ENCODE peak calls at places on chromosomes 1 and 21, in four cellular contexts. E, H, U and K are unnamed samples. For H3K4me1, the result is how much of the 10 kb centered on the place peaks cover.

GRCh38 chr1:220880726-220881506 is 1.7 kb downstream of the HLX start:
- DNase-seq in E (peak), H (peak), U (peak), K (no peak)

GRCh38 chr21:29571949-29572348 is 273.2 kb downstream of the BACH1 start:
- DNase-seq in E (no peak), H (no peak), U (no peak), K (no peak)

GRCh38 chr1:184576822-184577790 is 177.6 kb downstream of the EDEM3 start:
- DNase-seq in E (no peak), H (no peak), U (peak), K (no peak)

GRCh38 chr1:43293896-43294760 is 6.7 kb upstream of the TIE1 start:
- DNase-seq in E (no peak), H (peak), U (no peak), K (no peak)

GRCh38 chr1:174417921-174418320 is 29.8 kb upstream of the GPR52 start:
- DNase-seq in E (no peak), H (no peak), U (no peak), K (no peak)

GRCh38 chr1:1244192-1244811 is 2.2 kb downstream of the C1QTNF12 start:
- DNase-seq in E (no peak), H (no peak), U (no peak), K (no peak)

GRCh38 chr21:46124926-46125845 is 27.3 kb downstream of the COL6A2 start:
- DNase-seq in E (peak), H (no peak), U (peak), K (no peak)

GRCh38 chr1:85585845-85586244 is 5.3 kb downstream of the CCN1 start:
- DNase-seq in E (no peak), H (peak), U (no peak), K (no peak)

GRCh38 chr1:29736582-29737188 is 500.4 kb downstream of the PTPRU start:
- DNase-seq in E (peak), H (peak), U (no peak), K (no peak)

GRCh38 chr1:226939439-226940028 is 560 bp upstream of the COQ8A start:
- DNase-seq in E (no peak), H (peak), U (peak), K (no peak)

GRCh38 chr1:208207388-208208131 is 36.6 kb downstream of the PLXNA2 start:
- DNase-seq in E (peak), H (no peak), U (no peak), K (no peak)

GRCh38 chr1:89688607-89689006 is 55.7 kb downstream of the LRRC8C start:
- DNase-seq in E (no peak), H (no peak), U (no peak), K (no peak)

GRCh38 chr1:16111771-16112557 is 38.5 kb upstream of the FAM131C start:
- DNase-seq in E (peak), H (no peak), U (peak), K (no peak)

GRCh38 chr1:205481629-205482071 is 22.8 kb upstream of the CDK18 start:
- DNase-seq in E (no peak), H (no peak), U (no peak), K (no peak)

GRCh38 chr1:222087207-222087920 is 345.5 kb upstream of the DUSP10 start:
- DNase-seq in E (no peak), H (no peak), U (no peak), K (no peak)

GRCh38 chr1:165228111-165228655 is 128.3 kb downstream of the LMX1A start:
- DNase-seq in E (peak), H (no peak), U (no peak), K (no peak)

GRCh38 chr1:145961425-145962156 is 2.8 kb downstream of the ANKRD34A start:
- DNase-seq in E (peak), H (peak), U (peak), K (no peak)
- H3K27ac ChIP-seq in E (no peak), H (no peak), U (peak), K (peak)

GRCh38 chr1:152741656-152742055 is 16.2 kb upstream of the KPRP start:
- DNase-seq in E (no peak), H (peak), U (no peak), K (no peak)
- H3K4me1 ChIP-seq in E (under half), H (under half), U (under half), K (under half)

GRCh38 chr1:117366281-117366981 is 818 bp upstream of the MAN1A2 start:
- DNase-seq in E (peak), H (peak), U (peak), K (no peak)

GRCh38 chr1:117366982-117367768 is at the start of gene MAN1A2:
- DNase-seq in E (peak), H (peak), U (peak), K (no peak)

GRCh38 chr1:117364240-117364639 is 3.0 kb upstream of the MAN1A2 start:
- DNase-seq in E (no peak), H (no peak), U (no peak), K (no peak)

GRCh38 chr1:117363591-117364048 is 3.6 kb upstream of the MAN1A2 start:
- DNase-seq in E (no peak), H (no peak), U (no peak), K (no peak)

GRCh38 chr1:117365350-117366280 is 1.6 kb upstream of the MAN1A2 start:
- DNase-seq in E (no peak), H (peak), U (no peak), K (no peak)
- H3K4me3 ChIP-seq in E (peak), H (peak), U (peak), K (peak)

GRCh38 chr1:172449012-172449584 is 5.2 kb upstream of the PIGC start:
- DNase-seq in E (no peak), H (peak), U (no peak), K (no peak)
- H3K27ac ChIP-seq in E (no peak), H (peak), U (no peak), K (no peak)

DNA sequence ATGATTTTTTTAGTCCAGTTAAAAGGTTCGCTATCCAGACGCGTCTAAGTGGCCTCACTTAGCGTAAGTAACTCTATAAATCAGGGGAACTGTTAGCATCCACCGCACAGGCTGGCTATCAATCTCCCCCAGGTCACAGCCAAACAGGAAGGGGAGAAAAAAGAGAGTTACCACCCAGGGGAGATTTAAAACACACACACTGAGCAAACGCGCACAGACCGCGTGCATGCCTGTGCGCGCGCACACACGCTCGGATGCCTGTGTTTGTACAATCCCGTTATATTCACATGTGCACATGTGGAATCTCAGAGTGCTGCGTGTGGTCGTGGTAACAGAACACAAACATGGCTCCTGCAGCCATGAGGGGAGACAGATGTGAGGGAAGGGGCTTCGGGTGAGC is 125.4 kb downstream of the CASZ1 start:
- DNase-seq in E (no peak), H (no peak), U (no peak), K (no peak)
- H3K4me1 ChIP-seq in E (under half), H (under half), U (under half), K (under half)

DNA sequence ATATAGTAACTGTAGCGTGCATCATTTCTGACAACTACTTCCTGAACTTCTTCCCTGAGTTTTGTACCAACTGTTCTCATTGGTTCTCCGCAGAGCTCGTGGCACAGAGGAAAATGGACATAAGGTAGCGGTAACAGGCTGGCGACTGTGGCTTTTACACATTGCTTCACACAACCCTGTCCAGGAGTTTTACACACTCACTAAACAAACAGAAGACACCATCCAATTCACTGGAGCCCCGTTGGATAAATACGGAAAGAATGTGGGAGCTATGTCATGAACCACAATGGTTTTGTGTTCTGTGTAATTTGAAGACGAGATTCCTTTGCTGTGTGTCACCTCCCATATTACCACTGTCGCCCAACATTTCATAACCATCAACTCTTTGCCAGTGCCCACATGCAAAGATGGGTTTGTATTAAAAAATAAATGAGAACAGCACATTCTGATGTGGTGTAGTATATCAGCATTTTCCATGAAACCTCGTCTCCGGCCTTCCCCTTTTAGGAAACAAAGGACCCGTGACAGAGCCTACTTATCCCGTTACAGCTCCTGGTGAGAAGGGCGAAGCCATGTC is 47.3 kb upstream of the ENAH start:
- DNase-seq in E (no peak), H (peak), U (no peak), K (no peak)
- H3K4me3 ChIP-seq in E (no peak), H (peak), U (no peak), K (no peak)

DNA sequence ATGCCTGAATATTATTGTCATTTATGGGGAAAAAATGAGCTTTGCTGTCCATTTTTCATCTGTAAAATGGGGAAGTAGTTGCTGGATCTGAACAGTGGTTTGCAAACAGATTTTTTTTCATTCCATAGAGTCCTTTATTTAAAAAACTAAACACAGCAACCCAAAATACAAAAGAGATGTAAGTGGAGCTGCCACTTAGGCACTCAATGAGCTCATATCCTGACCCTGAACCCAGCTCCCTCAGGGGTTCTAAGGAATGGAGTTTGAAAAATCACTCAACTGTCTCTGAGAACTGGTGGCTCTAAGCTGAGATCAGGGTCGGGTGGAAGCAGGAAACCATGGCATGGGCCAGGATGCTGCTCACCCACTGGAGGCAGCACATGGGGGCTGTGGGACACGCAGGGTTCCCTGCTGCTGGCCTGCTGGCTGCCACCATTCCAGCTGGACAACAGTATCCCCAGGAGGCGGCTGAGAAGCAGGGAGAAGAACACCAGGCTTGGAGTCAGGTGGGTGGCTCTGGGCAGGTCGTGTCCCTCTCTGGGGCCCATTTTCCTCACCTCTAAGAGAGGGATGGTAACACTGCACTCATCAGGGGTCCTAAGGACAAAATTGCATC is 9.6 kb upstream of the ECE1 start:
- DNase-seq in E (no peak), H (no peak), U (no peak), K (no peak)
- H3K27ac ChIP-seq in E (no peak), H (no peak), U (no peak), K (no peak)

GRCh38 chr21:39387461-39388037 is 38.7 kb upstream of the HMGN1 start:
- DNase-seq in E (peak), H (peak), U (peak), K (no peak)

GRCh38 chr21:39386899-39387298 is 38.0 kb upstream of the HMGN1 start:
- DNase-seq in E (no peak), H (no peak), U (no peak), K (no peak)

GRCh38 chr21:39384674-39385298 is 35.9 kb upstream of the HMGN1 start:
- DNase-seq in E (no peak), H (peak), U (no peak), K (no peak)

GRCh38 chr21:39385299-39386145 is 36.6 kb upstream of the HMGN1 start:
- DNase-seq in E (no peak), H (no peak), U (peak), K (no peak)

GRCh38 chr21:39386194-39386593 is 37.3 kb upstream of the HMGN1 start:
- DNase-seq in E (no peak), H (no peak), U (peak), K (no peak)
- H3K4me1 ChIP-seq in E (under half), H (under half), U (under half), K (under half)